ENCODE peak calls at places on chromosomes 12 and 14, in eight cellular contexts. P is stomach, O is OCI-LY7, Q is A549, Z is mammary epithelial cell, A is fibroblast of villous mesenchyme, Y is right cardiac atrium, D is esophagus squamous epithelium. I is an unnamed sample.

GRCh38 chr12:128365831-128366231 is 98.9 kb downstream of the TMEM132C start:
- DNase-seq in P (no peak), O (no peak), Q (no peak), Z (no peak), A (no peak), Y (peak; percentile 37), D (no peak), I (no peak)

GRCh38 chr12:126362490-126362889 is 1297.3 kb downstream of the AACS start:
- DNase-seq in P (no peak), O (no peak), Q (no peak), Z (no peak), A (no peak), Y (no peak), D (no peak), I (no peak)

GRCh38 chr12:33450480-33450879 is 10.9 kb upstream of the SYT10 start:
- DNase-seq in P (no peak), O (no peak), Q (no peak), Z (no peak), A (no peak), Y (no peak), D (no peak), I (no peak)

GRCh38 chr14:70811578-70811977 is 2.3 kb upstream of the MAP3K9 start:
- DNase-seq in P (no peak), O (no peak), Q (no peak), Z (no peak), A (no peak), Y (no peak), D (no peak), I (no peak)

GRCh38 chr12:11958216-11959091 is 112.3 kb upstream of the BCL2L14 start:
- DNase-seq in P (no peak), O (no peak), Q (peak; percentile 42), Z (peak; percentile 96), A (peak; percentile 85), Y (no peak), D (no peak), I (peak; percentile 23)

GRCh38 chr14:35669782-35670181 is 135.8 kb downstream of the INSM2 start:
- DNase-seq in P (no peak), O (no peak), Q (no peak), Z (peak; percentile 92), A (peak; percentile 16), Y (no peak), D (no peak), I (no peak)

GRCh38 chr12:67377021-67377420 is 107.9 kb downstream of the CAND1 start:
- DNase-seq in P (no peak), O (no peak), Q (no peak), Z (no peak), A (no peak), Y (no peak), D (no peak), I (no peak)

GRCh38 chr14:100293497-100294212 is 12.6 kb downstream of the SLC25A29 start:
- DNase-seq in P (no peak), O (no peak), Q (no peak), Z (no peak), A (no peak), Y (no peak), D (no peak), I (no peak)

GRCh38 chr12:131454418-131455217 is 256.3 kb upstream of the SFSWAP start:
- DNase-seq in P (peak; percentile 27), O (peak; percentile 70), Q (peak; percentile 87), Z (no peak), A (no peak), Y (peak; percentile 37), D (no peak), I (peak; percentile 44)

GRCh38 chr14:20855652-20856291 is 35.4 kb upstream of the RNASE3 start:
- DNase-seq in P (peak; percentile 61), O (peak; percentile 61), Q (peak; percentile 69), Z (peak; percentile 62), A (peak; percentile 53), Y (peak; percentile 47), D (peak; percentile 5), I (peak; percentile 83)

GRCh38 chr12:57898308-57898970 is 42.9 kb upstream of the ATP23 start:
- DNase-seq in P (no peak), O (peak; percentile 70), Q (no peak), Z (peak; percentile 60), A (peak; percentile 24), Y (no peak), D (no peak), I (no peak)

GRCh38 chr14:32087173-32087861 is 10.2 kb downstream of the ARHGAP5 start:
- DNase-seq in P (no peak), O (no peak), Q (peak; percentile 35), Z (peak; percentile 38), A (peak; percentile 61), Y (no peak), D (no peak), I (no peak)

GRCh38 chr12:45232771-45233372 is 17.0 kb downstream of the ANO6 start:
- DNase-seq in P (peak; percentile 27), O (no peak), Q (peak; percentile 92), Z (peak; percentile 98), A (peak; percentile 96), Y (peak; percentile 55), D (no peak), I (peak; percentile 64)

GRCh38 chr12:79407671-79408622 is 282.8 kb downstream of the PAWR start:
- DNase-seq in P (peak; percentile 57), O (peak; percentile 42), Q (peak; percentile 50), Z (peak; percentile 81), A (peak; percentile 84), Y (peak; percentile 37), D (no peak), I (no peak)

GRCh38 chr14:51554953-51555352 is 96.8 kb upstream of the FRMD6 start:
- DNase-seq in P (no peak), O (peak; percentile 5), Q (no peak), Z (no peak), A (peak; percentile 51), Y (no peak), D (no peak), I (no peak)

GRCh38 chr14:70663707-70664179 is 22.0 kb downstream of the TTC9 start:
- DNase-seq in P (no peak), O (peak; percentile 48), Q (no peak), Z (no peak), A (no peak), Y (peak; percentile 35), D (no peak), I (no peak)

GRCh38 chr14:101480747-101481530 is 80.4 kb upstream of the DIO3 start:
- DNase-seq in P (peak; percentile 15), O (no peak), Q (peak; percentile 85), Z (peak; percentile 68), A (peak; percentile 55), Y (no peak), D (no peak), I (no peak)

GRCh38 chr14:74261288-74261687 is 22.0 kb downstream of the VSX2 start:
- DNase-seq in P (no peak), O (no peak), Q (no peak), Z (peak; percentile 54), A (no peak), Y (no peak), D (no peak), I (no peak)

GRCh38 chr14:93960108-93960475 is 16.3 kb downstream of the ASB2 start:
- DNase-seq in P (no peak), O (peak; percentile 50), Q (no peak), Z (no peak), A (no peak), Y (no peak), D (no peak), I (no peak)
- H3K4me3 ChIP-seq in P (no peak overlapping the region), O (peak overlapping the region; percentile 51), Q (no peak overlapping the region), Z (no peak overlapping the region), A (no peak overlapping the region), Y (no peak overlapping the region), D (no peak overlapping the region), I (no peak overlapping the region)

GRCh38 chr14:29925736-29926135 is 1.9 kb downstream of the PRKD1 start:
- DNase-seq in P (no peak), O (no peak), Q (no peak), Z (no peak), A (no peak), Y (no peak), D (no peak), I (no peak)

GRCh38 chr14:29925106-29925722 is 2.4 kb downstream of the PRKD1 start:
- DNase-seq in P (no peak), O (no peak), Q (no peak), Z (no peak), A (no peak), Y (no peak), D (no peak), I (no peak)

GRCh38 chr14:29927596-29928341 is at the start of gene PRKD1:
- DNase-seq in P (peak; percentile 65), O (no peak), Q (peak; percentile 65), Z (peak; percentile 37), A (peak; percentile 59), Y (peak; percentile 76), D (no peak), I (peak; percentile 93)

GRCh38 chr14:29926701-29927595 is 699 bp downstream of the PRKD1 start:
- DNase-seq in P (peak; percentile 67), O (no peak), Q (peak; percentile 34), Z (peak; percentile 50), A (peak; percentile 33), Y (peak; percentile 58), D (no peak), I (peak; percentile 47)

DNA sequence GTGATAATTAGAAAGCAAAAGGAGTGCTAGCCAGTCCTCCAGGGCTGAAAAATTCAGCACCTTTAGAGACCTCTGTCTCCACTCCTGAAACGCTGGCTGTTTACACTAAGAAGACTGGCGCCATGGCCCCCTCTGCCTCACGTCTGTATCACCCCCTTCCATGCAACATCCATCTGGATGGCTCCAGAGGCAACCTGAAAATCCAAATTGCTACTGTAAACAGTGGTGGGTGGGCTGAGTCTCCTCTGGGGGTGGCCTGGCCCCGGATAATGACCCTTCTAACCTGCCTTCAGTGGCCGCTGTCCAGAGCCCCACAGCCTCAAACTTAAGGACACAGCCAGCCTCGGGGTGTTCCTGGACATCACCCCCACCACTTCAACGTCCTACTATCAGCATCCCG is 1.4 kb downstream of the PRKD1 start:
- DNase-seq in P (no peak), O (no peak), Q (no peak), Z (no peak), A (no peak), Y (no peak), D (no peak), I (no peak)
- H3K4me3 ChIP-seq in P (peak overlapping the region; percentile 71), O (no peak overlapping the region), Q (peak overlapping the region; percentile 69), Z (peak overlapping the region; percentile 53), A (peak overlapping the region; percentile 84), Y (peak overlapping the region; percentile 96), D (peak overlapping the region; percentile 65), I (peak overlapping the region; percentile 67)

GRCh38 chr12:51906452-51907082 is 737 bp upstream of the ACVRL1 start:
- DNase-seq in P (no peak), O (no peak), Q (no peak), Z (no peak), A (no peak), Y (no peak), D (no peak), I (no peak)
- H3K4me3 ChIP-seq in P (peak overlapping the region; percentile 43), O (no peak overlapping the region), Q (no peak overlapping the region), Z (no peak overlapping the region), A (peak overlapping the region; percentile 54), Y (peak overlapping the region; percentile 91), D (peak overlapping the region; percentile 77), I (peak overlapping the region; percentile 61)

GRCh38 chr12:74539765-74540526 is 2.3 kb downstream of the ATXN7L3B start:
- DNase-seq in P (no peak), O (peak; percentile 33), Q (no peak), Z (no peak), A (peak; percentile 6), Y (no peak), D (no peak), I (no peak)
- H3K4me3 ChIP-seq in P (peak overlapping the region; percentile 67), O (peak overlapping the region; percentile 95), Q (peak overlapping the region; percentile 66), Z (peak overlapping the region; percentile 78), A (peak overlapping the region; percentile 89), Y (peak overlapping the region; percentile 90), D (peak overlapping the region; percentile 75), I (peak overlapping the region; percentile 12)